ENCODE peak calls at places on chromosome 17, in nine cellular contexts. Q is stimulated activated naive CD8-positive, alpha-beta T cell treated with anti-CD3 and anti-CD28 coated beads, Interleukin-15, amount 100 ng/mL, for 72 hours; L is posterior cingulate gyrus; W is RWPE1; V is T follicular helper cell; D is neural crest cell; H is anterior cingulate cortex; E is left ventricle myocardium inferior; X is tibial artery. B is an unnamed sample.

GRCh38 chr17:30600830-30601494 is 123.8 kb downstream of the GOSR1 start:
- DNase-seq in Q (peak), L (peak), W (peak), V (peak), D (no peak), H (peak), E (no peak), X (peak), B (no peak)

GRCh38 chr17:13074026-13074425 is 56.2 kb upstream of the ELAC2 start:
- DNase-seq in Q (no peak), L (no peak), W (peak), V (no peak), D (no peak), H (no peak), E (no peak), X (no peak), B (no peak)

GRCh38 chr17:34354637-34355036 is 1.6 kb upstream of the CCL13 start:
- DNase-seq in Q (no peak), L (no peak), W (no peak), V (no peak), D (no peak), H (no peak), E (no peak), X (no peak), B (no peak)

GRCh38 chr17:83064732-83065659 is 14.4 kb upstream of the METRNL start:
- DNase-seq in Q (peak), L (peak), W (no peak), V (no peak), D (no peak), H (no peak), E (peak), X (peak), B (peak)

GRCh38 chr17:42744283-42744805 is 496 bp downstream of the EZH1 start:
- DNase-seq in Q (peak), L (peak), W (peak), V (peak), D (no peak), H (peak), E (peak), X (peak), B (no peak)

GRCh38 chr17:21204923-21205322 is 9.0 kb downstream of the TMEM11 start:
- DNase-seq in Q (no peak), L (no peak), W (no peak), V (no peak), D (peak), H (no peak), E (no peak), X (no peak), B (no peak)

GRCh38 chr17:77425791-77426641 is 285.2 kb downstream of the SEC14L1 start:
- DNase-seq in Q (peak), L (no peak), W (peak), V (no peak), D (no peak), H (no peak), E (no peak), X (no peak), B (no peak)

GRCh38 chr17:50447870-50448573 is 20.7 kb downstream of the CHAD start:
- DNase-seq in Q (no peak), L (no peak), W (no peak), V (no peak), D (no peak), H (no peak), E (no peak), X (no peak), B (no peak)

GRCh38 chr17:76438906-76439305 is 14.0 kb downstream of the UBE2O start:
- DNase-seq in Q (no peak), L (no peak), W (no peak), V (no peak), D (no peak), H (no peak), E (no peak), X (no peak), B (no peak)